ENCODE peak calls at places on chromosome 13, in ten cellular contexts. W is GF-D8; G is left lobe of liver; K is RWPE1; J is heart left ventricle; Y is endothelial cell; Q is EH; H is stimulated activated CD8-positive, alpha-beta memory T cell treated with anti-CD3 and anti-CD28 coated beads, Interleukin-4, amount 100 ng/mL, for 1 hour; B is NAMALWA; M is effector CD8-positive, alpha-beta T cell. X is an unnamed sample.

GRCh38 chr13:97853550-97853949 is 99.9 kb upstream of the IPO5 start:
- DNase-seq in H (no peak), J (no peak), G (no peak), B (no peak), Q (peak), W (no peak), Y (no peak), K (no peak), M (no peak), X (no peak)

GRCh38 chr13:102580552-102581169 is 16.1 kb upstream of the TPP2 start:
- DNase-seq in W (peak), K (peak), H (no peak), B (peak), Y (peak), J (no peak), M (no peak), Q (peak), G (no peak), X (peak)

GRCh38 chr13:101346161-101346560 is 70.1 kb downstream of the NALCN start:
- DNase-seq in Q (peak), B (no peak), K (no peak), J (no peak), G (no peak), H (no peak), M (no peak), W (no peak), Y (no peak), X (no peak)

GRCh38 chr13:114141261-114141996 is 9.0 kb upstream of the RASA3 start:
- DNase-seq in M (no peak), J (no peak), B (no peak), H (no peak), W (no peak), Q (no peak), Y (no peak), G (no peak), K (no peak), X (no peak)

GRCh38 chr13:113153810-113154748 is 4.4 kb upstream of the PROZ start:
- DNase-seq in Y (peak), W (peak), G (peak), B (peak), K (peak), M (peak), Q (peak), H (peak), J (peak), X (peak)

GRCh38 chr13:25778808-25779207 is 273.0 kb downstream of the SHISA2 start:
- DNase-seq in W (no peak), M (no peak), Q (no peak), J (no peak), B (no peak), K (no peak), H (no peak), G (no peak), Y (no peak), X (peak)

GRCh38 chr13:25292301-25292700 is 5.0 kb upstream of the MTMR6 start:
- DNase-seq in Y (no peak), Q (peak), W (no peak), J (no peak), B (peak), H (no peak), M (no peak), G (no peak), K (no peak), X (peak)

GRCh38 chr13:107133950-107134349 is 566.0 kb upstream of the ARGLU1 start:
- DNase-seq in H (no peak), M (no peak), K (no peak), W (no peak), Y (no peak), Q (no peak), B (no peak), J (no peak), G (no peak), X (no peak)

GRCh38 chr13:108463365-108463764 is 166.0 kb upstream of the MYO16 start:
- DNase-seq in G (no peak), H (no peak), M (no peak), W (no peak), B (no peak), J (no peak), Y (no peak), K (peak), Q (peak), X (no peak)

GRCh38 chr13:109255457-109255856 is 530.9 kb downstream of the IRS2 start:
- DNase-seq in Q (no peak), K (no peak), G (no peak), B (no peak), M (no peak), Y (no peak), H (no peak), W (no peak), J (no peak), X (no peak)

GRCh38 chr13:69324109-69324886 is 783.3 kb upstream of the ATXN8OS start:
- DNase-seq in Q (no peak), Y (no peak), M (no peak), J (no peak), G (no peak), B (peak), W (peak), H (no peak), K (no peak), X (peak)

GRCh38 chr13:45925151-45925550 is 73.6 kb upstream of the SIAH3 start:
- DNase-seq in W (no peak), K (no peak), Q (no peak), J (no peak), G (no peak), M (no peak), B (peak), Y (no peak), H (no peak), X (peak)

GRCh38 chr13:80690208-80690607 is 349.3 kb upstream of the SPRY2 start:
- DNase-seq in J (no peak), H (no peak), G (no peak), Y (no peak), B (no peak), W (no peak), M (no peak), Q (no peak), K (no peak), X (no peak)

GRCh38 chr13:43580280-43580679 is 206.5 kb downstream of the ENOX1 start:
- DNase-seq in Q (no peak), J (no peak), H (no peak), Y (no peak), B (no peak), K (no peak), G (no peak), W (no peak), M (no peak), X (no peak)

GRCh38 chr13:77740931-77741586 is 43.6 kb downstream of the SLAIN1 start:
- DNase-seq in Q (no peak), W (no peak), B (no peak), G (no peak), H (no peak), Y (no peak), J (no peak), K (no peak), M (no peak), X (no peak)

GRCh38 chr13:79807554-79807953 is 326.6 kb downstream of the NDFIP2 start:
- DNase-seq in H (no peak), M (no peak), G (no peak), Y (no peak), W (no peak), K (no peak), Q (no peak), B (no peak), J (no peak), X (no peak)

GRCh38 chr13:52868190-52868589 is 19.8 kb upstream of the PCDH8 start:
- DNase-seq in Q (no peak), M (no peak), K (no peak), J (no peak), B (no peak), W (no peak), H (no peak), G (no peak), Y (no peak), X (no peak)

GRCh38 chr13:28753208-28753892 is 34.6 kb upstream of the SLC46A3 start:
- DNase-seq in M (no peak), J (peak), Y (no peak), G (no peak), H (no peak), B (no peak), W (peak), K (peak), Q (peak), X (peak)

GRCh38 chr13:36057041-36057440 is 74.1 kb downstream of the DCLK1 start:
- DNase-seq in K (no peak), J (no peak), Q (peak), H (no peak), B (no peak), G (no peak), Y (no peak), M (no peak), W (no peak), X (peak)

GRCh38 chr13:75196112-75196855 is 285.7 kb downstream of the TBC1D4 start:
- DNase-seq in W (no peak), M (no peak), B (no peak), J (no peak), Q (peak), Y (no peak), H (no peak), G (no peak), K (no peak), X (no peak)

GRCh38 chr13:95784161-95784880 is 107.4 kb downstream of the DNAJC3 start:
- DNase-seq in G (no peak), H (no peak), W (no peak), Q (peak), M (no peak), K (peak), B (no peak), J (no peak), Y (no peak), X (no peak)

GRCh38 chr13:75636339-75637095 is 387 bp downstream of the LMO7 start:
- DNase-seq in B (no peak), K (peak), M (peak), H (no peak), J (no peak), Y (peak), G (no peak), Q (peak), W (no peak), X (no peak)

GRCh38 chr13:39025433-39025839 is 12.5 kb downstream of the PROSER1 start:
- DNase-seq in B (no peak), M (no peak), Y (no peak), W (no peak), Q (no peak), G (no peak), H (no peak), J (no peak), K (no peak), X (no peak)

GRCh38 chr13:40485611-40486517 is 180.6 kb downstream of the FOXO1 start:
- DNase-seq in Y (no peak), H (peak), B (no peak), G (no peak), K (no peak), Q (no peak), M (peak), W (no peak), J (no peak), X (no peak)

GRCh38 chr13:42272115-42272756 is at the start of gene AKAP11:
- DNase-seq in Y (peak), M (peak), B (peak), J (no peak), G (no peak), W (peak), K (peak), Q (peak), H (peak), X (peak)

GRCh38 chr13:46149272-46150133 is 32.5 kb downstream of the LCP1 start:
- DNase-seq in G (no peak), W (peak), Y (no peak), H (no peak), B (no peak), K (no peak), J (no peak), M (no peak), Q (no peak), X (no peak)

GRCh38 chr13:98994896-98995295 is 17.0 kb upstream of the DOCK9 start:
- DNase-seq in B (peak), W (no peak), G (no peak), J (no peak), Y (no peak), H (no peak), K (no peak), M (no peak), Q (no peak), X (no peak)

GRCh38 chr13:19982447-19983043 is 24.0 kb downstream of the ZMYM2 start:
- DNase-seq in Q (no peak), G (no peak), J (no peak), H (no peak), B (no peak), W (no peak), M (no peak), Y (no peak), K (no peak), X (no peak)

GRCh38 chr13:28423010-28423409 is 71.9 kb downstream of the FLT1 start:
- DNase-seq in W (peak), B (no peak), G (no peak), Q (no peak), H (peak), K (no peak), Y (no peak), J (peak), M (no peak), X (peak)

GRCh38 chr13:59447846-59448620 is 715.7 kb downstream of the DIAPH3 start:
- DNase-seq in Y (no peak), G (no peak), B (no peak), M (no peak), H (no peak), W (no peak), J (no peak), Q (peak), K (no peak), X (no peak)

GRCh38 chr13:44212633-44213387 is 160.8 kb upstream of the SERP2 start:
- DNase-seq in J (no peak), G (no peak), M (no peak), W (no peak), Q (peak), H (no peak), B (no peak), Y (no peak), K (no peak), X (no peak)

GRCh38 chr13:107006646-107007045 is 438.7 kb upstream of the ARGLU1 start:
- DNase-seq in K (no peak), G (no peak), B (no peak), Y (no peak), J (no peak), M (no peak), Q (no peak), W (no peak), H (no peak), X (no peak)

GRCh38 chr13:99434258-99434788 is 66.9 kb upstream of the TM9SF2 start:
- DNase-seq in J (no peak), G (peak), B (peak), Y (no peak), W (no peak), K (no peak), M (peak), Q (no peak), H (peak), X (no peak)

GRCh38 chr13:98822238-98822606 is 69.8 kb upstream of the SLC15A1 start:
- DNase-seq in M (no peak), B (no peak), J (no peak), Y (no peak), W (no peak), G (no peak), Q (peak), K (no peak), H (no peak), X (no peak)

GRCh38 chr13:20860844-20861243 is 41.7 kb downstream of the XPO4 start:
- DNase-seq in Y (no peak), K (no peak), W (no peak), Q (peak), H (no peak), B (no peak), M (no peak), J (no peak), G (no peak), X (no peak)